ENCODE peak calls at places on chromosomes 3 and 15, in four cellular contexts. T is MCF 10A, L is globus pallidus, O is RCC 7860. R is an unnamed sample.

GRCh38 chr3:36743821-36744220 is 20.5 kb downstream of the DCLK3 start:
- DNase-seq in T (no peak), L (no peak), O (no peak), R (peak; percentile 63)

GRCh38 chr3:194481103-194481502 is 5.7 kb downstream of the ATP13A3 start:
- DNase-seq in L (no peak), T (peak; percentile 65), O (peak; percentile 43), R (no peak)

GRCh38 chr3:115478359-115478758 is 145.0 kb upstream of the GAP43 start:
- DNase-seq in L (no peak), T (no peak), O (no peak), R (no peak)

GRCh38 chr15:38795471-38796245 is 231.0 kb upstream of the RASGRP1 start:
- DNase-seq in O (no peak), L (no peak), T (no peak), R (no peak)

GRCh38 chr3:195198424-195199346 is 72.3 kb downstream of the XXYLT1 start:
- DNase-seq in O (no peak), T (no peak), L (no peak), R (no peak)

GRCh38 chr3:139455855-139456254 is 20.5 kb downstream of the RBP2 start:
- DNase-seq in L (no peak), T (no peak), O (no peak), R (no peak)

GRCh38 chr3:153704115-153704514 is 417.1 kb upstream of the ARHGEF26 start:
- DNase-seq in T (peak; percentile 20), L (no peak), O (no peak), R (no peak)

GRCh38 chr3:128362026-128362965 is 104.4 kb downstream of the DNAJB8 start:
- DNase-seq in L (no peak), T (no peak), O (no peak), R (no peak)

GRCh38 chr3:6108957-6109356 is 752.0 kb upstream of the GRM7 start:
- DNase-seq in L (no peak), T (no peak), O (no peak), R (no peak)

GRCh38 chr3:182596673-182597410 is 196.5 kb upstream of the ATP11B start:
- DNase-seq in O (no peak), L (no peak), T (no peak), R (no peak)

GRCh38 chr3:12197475-12197874 is 38.8 kb upstream of the TIMP4 start:
- DNase-seq in O (no peak), T (no peak), L (no peak), R (no peak)

GRCh38 chr3:197482001-197482400 is 73.8 kb downstream of the BDH1 start:
- DNase-seq in O (no peak), T (no peak), L (no peak), R (no peak)

GRCh38 chr3:139264375-139264774 is 79.4 kb upstream of the MRPS22 start:
- DNase-seq in L (no peak), T (no peak), O (no peak), R (no peak)

GRCh38 chr15:58203537-58203936 is 65.4 kb downstream of the AQP9 start:
- DNase-seq in O (no peak), T (peak; percentile 80), L (no peak), R (no peak)

GRCh38 chr3:71987089-71987735 is 202.3 kb upstream of the PROK2 start:
- DNase-seq in L (no peak), T (peak; percentile 39), O (no peak), R (no peak)

R was measured in cerebellar cortex.